ENCODE peak calls at places on chromosomes 4 and X, in four cellular contexts. R is NT2/D1; N is GM23248; L is CD8-positive, alpha-beta T cell. I is an unnamed sample.

GRCh38 chrX:2848806-2849420 is 20.2 kb downstream of the GYG2 start:
- DNase-seq in R (peak; percentile 15), N (peak; percentile 43), L (no peak), I (no peak)

GRCh38 chr4:72084587-72085011 is 52.8 kb downstream of the NPFFR2 start:
- DNase-seq in R (no peak), N (no peak), L (no peak), I (no peak)

GRCh38 chr4:111483375-111484169 is 661.7 kb upstream of the FAM241A start:
- DNase-seq in R (no peak), N (no peak), L (no peak), I (no peak)

GRCh38 chr4:139188648-139189416 is 11.8 kb upstream of the ELF2 start:
- DNase-seq in R (no peak), N (no peak), L (no peak), I (no peak)

GRCh38 chr4:88736264-88736663 is 38.6 kb upstream of the NAP1L5 start:
- DNase-seq in R (no peak), N (no peak), L (no peak), I (no peak)

GRCh38 chr4:54482529-54482961 is 175.2 kb upstream of the KIT start:
- DNase-seq in R (no peak), N (peak; percentile 66), L (no peak), I (no peak)

GRCh38 chrX:45434231-45434630 is 233.6 kb upstream of the DIPK2B start:
- DNase-seq in R (peak; percentile 43), N (no peak), L (no peak), I (no peak)

GRCh38 chr4:83626245-83626843 is 90.4 kb downstream of the GPAT3 start:
- DNase-seq in R (no peak), N (no peak), L (no peak), I (no peak)

GRCh38 chrX:123138473-123138872 is 45.6 kb upstream of the GRIA3 start:
- DNase-seq in R (no peak), N (peak; percentile 66), L (no peak), I (no peak)

GRCh38 chr4:183345261-183345660 is 23.0 kb upstream of the CLDN24 start:
- DNase-seq in R (no peak), N (no peak), L (no peak), I (no peak)

GRCh38 chrX:153640045-153640686 is 6.8 kb upstream of the DUSP9 start:
- DNase-seq in R (no peak), N (no peak), L (no peak), I (no peak)

GRCh38 chr4:142356118-142356759 is 489.9 kb downstream of the INPP4B start:
- DNase-seq in R (no peak), N (no peak), L (no peak), I (no peak)

GRCh38 chr4:78320353-78320935 is 231.1 kb upstream of the ANXA3 start:
- DNase-seq in R (no peak), N (no peak), L (no peak), I (no peak)

GRCh38 chr4:102599887-102600286 is 98.7 kb downstream of the NFKB1 start:
- DNase-seq in R (no peak), N (no peak), L (no peak), I (no peak)

GRCh38 chr4:170089274-170089742 is 448 bp downstream of the AADAT start:
- DNase-seq in R (no peak), N (peak; percentile 61), L (no peak), I (no peak)

GRCh38 chr4:87228561-87228860 is 8.1 kb upstream of the KLHL8 start:
- DNase-seq in R (no peak), N (no peak), L (no peak), I (no peak)

GRCh38 chrX:116873678-116874077 is 410.9 kb upstream of the CT83 start:
- DNase-seq in R (no peak), N (peak; percentile 82), L (no peak), I (no peak)

GRCh38 chr4:48930654-48931053 is 24.1 kb upstream of the OCIAD2 start:
- DNase-seq in R (no peak), N (no peak), L (no peak), I (no peak)

GRCh38 chr4:12724520-12724919 is 759.6 kb downstream of the RAB28 start:
- DNase-seq in R (peak; percentile 11), N (peak; percentile 19), L (no peak), I (no peak)

GRCh38 chrX:132482632-132483031 is 6.2 kb downstream of the MBNL3 start:
- DNase-seq in R (no peak), N (no peak), L (no peak), I (no peak)

GRCh38 chr4:147361726-147362125 is 119.2 kb upstream of the EDNRA start:
- DNase-seq in R (no peak), N (peak; percentile 80), L (no peak), I (no peak)

GRCh38 chr4:168304744-168305459 is 13.7 kb downstream of the DDX60 start:
- DNase-seq in R (no peak), N (peak; percentile 86), L (no peak), I (no peak)

GRCh38 chr4:165370530-165370929 is 8.3 kb upstream of the CPE start:
- DNase-seq in R (no peak), N (no peak), L (no peak), I (no peak)

GRCh38 chrX:150508018-150508417 is 60.4 kb upstream of the MTM1 start:
- DNase-seq in R (no peak), N (peak; percentile 9), L (no peak), I (no peak)
- H3K4me3 ChIP-seq in R (no peak overlapping the region), N (no peak overlapping the region), L (no peak overlapping the region), I (no peak overlapping the region)

GRCh38 chrX:42973321-42973720 is 195.4 kb upstream of the PPP1R2C start:
- DNase-seq in R (no peak), N (no peak), L (no peak), I (no peak)
- H3K4me1 ChIP-seq in R (no peaks in the 10 kb centered on the region), N (no peaks in the 10 kb centered on the region), L (no peaks in the 10 kb centered on the region), I (no peaks in the 10 kb centered on the region)

DNA sequence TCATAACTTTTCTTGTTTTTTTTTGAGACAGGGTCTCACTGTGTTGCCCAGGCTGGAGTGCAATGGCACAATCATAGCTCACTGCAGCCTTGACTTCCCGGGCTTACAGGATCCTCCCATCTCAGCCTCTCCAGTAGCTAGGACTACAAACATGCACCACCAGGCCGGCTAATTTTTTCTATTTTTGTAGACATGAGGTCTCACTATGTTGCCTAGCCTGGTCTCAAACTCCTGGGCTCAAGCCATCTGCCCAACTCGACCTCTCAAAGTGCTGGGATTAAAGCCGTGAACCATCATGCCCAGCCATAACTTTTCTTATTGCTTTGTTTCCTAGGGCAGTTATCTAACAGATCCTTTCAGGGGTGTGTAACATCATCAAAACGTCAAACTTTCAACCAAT is 11.8 kb downstream of the SEC24D start:
- DNase-seq in R (no peak), N (no peak), L (no peak), I (no peak)
- H3K36me3 ChIP-seq in R (peaks cover 58% of the 10 kb centered on the region), N (peaks cover 59% of the 10 kb centered on the region), L (no peaks in the 10 kb centered on the region), I (peaks cover 2% of the 10 kb centered on the region)

GRCh38 chr4:121238461-121238860 is 74.3 kb upstream of the TNIP3 start:
- DNase-seq in R (no peak), N (no peak), L (no peak), I (no peak)

GRCh38 chr4:121246698-121247097 is 82.6 kb upstream of the TNIP3 start:
- DNase-seq in R (no peak), N (no peak), L (no peak), I (no peak)

GRCh38 chr4:121239951-121240350 is 75.8 kb upstream of the TNIP3 start:
- DNase-seq in R (no peak), N (peak; percentile 35), L (no peak), I (no peak)

DNA sequence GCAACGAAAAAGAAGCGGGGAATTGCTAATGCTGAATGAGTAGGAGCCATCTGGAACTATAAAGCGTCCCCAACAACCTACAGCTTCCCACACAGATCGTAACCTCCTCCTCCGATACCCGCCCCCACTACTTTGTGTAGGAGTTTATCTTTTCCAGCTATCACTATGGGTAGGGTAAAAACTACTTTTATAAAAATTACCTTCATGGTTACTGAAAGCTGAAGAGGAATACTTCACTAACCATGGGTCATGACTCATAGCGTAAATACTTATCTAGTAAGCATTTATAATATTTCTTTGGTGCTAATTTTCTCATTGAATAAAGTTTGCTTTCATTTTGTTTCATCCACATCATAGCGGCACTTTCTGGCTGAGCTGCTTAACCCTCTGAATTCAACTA is 79.4 kb upstream of the TNIP3 start:
- DNase-seq in R (no peak), N (peak; percentile 67), L (no peak), I (no peak)
- H3K4me3 ChIP-seq in R (no peak overlapping the region), N (peak overlapping the region; percentile 53), L (no peak overlapping the region), I (no peak overlapping the region)

GRCh38 chr4:784401-785331 is 41.3 kb downstream of the CPLX1 start:
- DNase-seq in R (no peak), N (no peak), L (no peak), I (no peak)
- H3K4me1 ChIP-seq in R (peaks cover 28% of the 10 kb centered on the region), N (peaks cover 12% of the 10 kb centered on the region), L (peaks cover 36% of the 10 kb centered on the region), I (peaks cover 6% of the 10 kb centered on the region)

DNA sequence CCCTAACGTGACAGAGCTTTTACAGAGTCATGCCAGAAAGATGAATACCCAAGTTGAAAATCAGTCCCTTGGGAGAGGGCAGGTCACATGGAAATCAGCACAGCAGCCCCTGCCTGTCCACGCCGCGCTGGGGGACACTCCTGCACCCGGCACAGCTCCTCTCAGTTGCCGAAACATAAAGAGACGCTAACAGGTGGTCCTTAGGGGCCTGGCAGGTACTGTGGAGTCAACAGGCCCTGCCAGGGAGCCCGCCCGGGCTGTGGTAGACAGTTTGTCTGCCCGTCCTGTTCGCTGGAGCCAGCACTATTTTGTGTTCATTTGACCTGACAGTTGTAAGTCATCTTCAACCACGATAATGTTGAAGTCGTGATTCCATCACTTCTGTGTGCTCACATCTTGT is 30.5 kb downstream of the NELFA start:
- DNase-seq in R (no peak), N (no peak), L (no peak), I (no peak)
- H3K36me3 ChIP-seq in R (peaks cover 95% of the 10 kb centered on the region), N (peaks cover 26% of the 10 kb centered on the region), L (peaks cover 5% of the 10 kb centered on the region), I (peaks cover 28% of the 10 kb centered on the region)

DNA sequence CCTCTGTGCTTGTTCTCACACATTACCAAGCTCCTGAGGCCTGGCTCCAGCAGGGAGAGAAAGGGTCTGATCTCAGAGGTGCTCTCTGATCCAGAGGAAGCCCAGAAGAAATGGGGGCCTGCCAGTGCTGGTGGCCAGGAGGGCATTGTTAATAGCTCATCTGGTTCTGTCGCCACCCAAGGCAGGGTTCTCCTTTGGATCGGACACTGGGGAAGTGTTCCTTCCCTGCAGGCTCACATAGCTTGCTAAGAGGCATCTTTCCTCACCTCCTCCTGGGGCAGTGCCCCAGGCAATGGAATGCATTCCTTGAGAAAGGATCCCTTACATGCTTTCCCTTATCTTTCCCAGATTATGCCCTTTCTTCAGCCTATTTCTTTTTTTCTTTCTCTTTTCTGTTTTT is 53.8 kb downstream of the RBM47 start:
- DNase-seq in R (no peak), N (no peak), L (no peak), I (no peak)
- H3K4me3 ChIP-seq in R (no peak overlapping the region), N (no peak overlapping the region), L (no peak overlapping the region), I (no peak overlapping the region)

GRCh38 chr4:7909463-7909862 is 30.2 kb downstream of the AFAP1 start:
- DNase-seq in R (no peak), N (peak; percentile 41), L (no peak), I (no peak)
- H3K4me1 ChIP-seq in R (peaks cover 6% of the 10 kb centered on the region), N (peaks cover 78% of the 10 kb centered on the region), L (peaks cover 12% of the 10 kb centered on the region), I (peaks cover 4% of the 10 kb centered on the region)

DNA sequence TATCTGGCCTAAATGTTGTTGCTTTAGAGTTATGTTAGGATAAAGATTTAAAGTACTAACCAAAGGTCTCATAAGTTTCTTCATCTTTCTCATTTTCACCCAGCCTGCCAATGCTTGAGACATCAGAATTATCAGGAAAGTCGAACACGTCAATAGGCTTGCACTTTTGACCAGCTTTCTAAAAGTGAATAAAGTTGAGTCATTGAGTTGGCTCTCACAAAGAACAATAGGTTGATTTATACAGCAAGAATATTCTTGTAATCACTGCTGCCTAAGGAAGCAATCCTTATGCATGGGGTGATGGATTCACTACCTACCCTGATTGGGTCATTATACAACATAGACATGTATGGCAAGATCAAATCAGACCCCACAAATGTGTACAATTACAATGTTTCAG is 5.0 kb downstream of the CENPU start:
- DNase-seq in R (no peak), N (no peak), L (no peak), I (no peak)
- H3K36me3 ChIP-seq in R (peaks cover 40% of the 10 kb centered on the region), N (no peaks in the 10 kb centered on the region), L (no peaks in the 10 kb centered on the region), I (peaks cover 9% of the 10 kb centered on the region)

I was measured in iPS DF 6.9.